ENCODE peak calls at places on chromosomes 16 and 17, in six cellular contexts. N is progenitor cell of endocrine pancreas, O is AG09319, V is fibroblast of pulmonary artery, A is tibial artery, S is GM12864. H is an unnamed sample.

GRCh38 chr16:56985288-56985961 is 3.9 kb upstream of the NLRC5 start:
- DNase-seq in N (no peak), O (peak; percentile 58), V (peak; percentile 85), A (peak; percentile 91), S (no peak), H (no peak)

GRCh38 chr16:68992521-68992920 is 112.9 kb upstream of the HAS3 start:
- DNase-seq in N (no peak), O (no peak), V (peak; percentile 86), A (no peak), S (no peak), H (no peak)

GRCh38 chr16:55503726-55504553 is 4.9 kb upstream of the LPCAT2 start:
- DNase-seq in N (no peak), O (no peak), V (no peak), A (no peak), S (no peak), H (no peak)

GRCh38 chr16:48158296-48158695 is 2.5 kb upstream of the ABCC12 start:
- DNase-seq in N (no peak), O (no peak), V (peak; percentile 49), A (no peak), S (peak; percentile 37), H (peak; percentile 64)

GRCh38 chr16:65069090-65069489 is 52.8 kb downstream of the CDH11 start:
- DNase-seq in N (no peak), O (peak; percentile 51), V (peak; percentile 88), A (no peak), S (no peak), H (no peak)

GRCh38 chr16:3618782-3619166 is 7.4 kb upstream of the SLX4 start:
- DNase-seq in N (no peak), O (no peak), V (no peak), A (no peak), S (no peak), H (no peak)

GRCh38 chr16:66924527-66925321 is 611 bp downstream of the RRAD start:
- DNase-seq in N (peak; percentile 47), O (no peak), V (no peak), A (peak; percentile 81), S (no peak), H (peak; percentile 83)

GRCh38 chr17:3535253-3535995 is 22.2 kb downstream of the TRPV3 start:
- DNase-seq in N (peak; percentile 49), O (peak; percentile 31), V (peak; percentile 81), A (no peak), S (no peak), H (peak; percentile 89)

GRCh38 chr17:6381526-6382135 is 53.3 kb downstream of the AIPL1 start:
- DNase-seq in N (no peak), O (no peak), V (no peak), A (no peak), S (no peak), H (no peak)

GRCh38 chr17:61312406-61313295 is 87.0 kb upstream of the TBX2 start:
- DNase-seq in N (no peak), O (no peak), V (no peak), A (no peak), S (no peak), H (no peak)

GRCh38 chr16:62821771-62822170 is 785.5 kb upstream of the CDH8 start:
- DNase-seq in N (no peak), O (no peak), V (no peak), A (no peak), S (no peak), H (no peak)

GRCh38 chr16:3486506-3487215 is 8.6 kb downstream of the C16orf90 start:
- DNase-seq in N (no peak), O (no peak), V (no peak), A (no peak), S (no peak), H (no peak)

GRCh38 chr17:43791589-43791988 is 11.4 kb downstream of the CFAP97D1 start:
- DNase-seq in N (no peak), O (no peak), V (peak; percentile 58), A (no peak), S (no peak), H (no peak)

GRCh38 chr16:82061861-82062525 is 26.9 kb downstream of the HSD17B2 start:
- DNase-seq in N (no peak), O (no peak), V (peak; percentile 37), A (no peak), S (no peak), H (peak; percentile 36)

GRCh38 chr17:8447816-8448215 is 12.1 kb downstream of the NDEL1 start:
- DNase-seq in N (no peak), O (no peak), V (no peak), A (no peak), S (no peak), H (no peak)

GRCh38 chr16:86353185-86353584 is 157.1 kb upstream of the FOXF1 start:
- DNase-seq in N (no peak), O (no peak), V (no peak), A (no peak), S (no peak), H (no peak)

GRCh38 chr16:56616608-56617211 is 8.3 kb downstream of the MT2A start:
- DNase-seq in N (no peak), O (no peak), V (no peak), A (no peak), S (no peak), H (no peak)

GRCh38 chr16:533391-534088 is 6.0 kb downstream of the CAPN15 start:
- DNase-seq in N (peak; percentile 51), O (no peak), V (no peak), A (no peak), S (no peak), H (no peak)

GRCh38 chr16:75000481-75001081 is 1.8 kb downstream of the ZNRF1 start:
- DNase-seq in N (no peak), O (no peak), V (peak; percentile 24), A (no peak), S (no peak), H (no peak)

GRCh38 chr17:5773942-5774341 is 189.6 kb upstream of the NLRP1 start:
- DNase-seq in N (no peak), O (no peak), V (no peak), A (no peak), S (no peak), H (no peak)

GRCh38 chr17:34581446-34582184 is 2.2 kb downstream of the TMEM132E start:
- DNase-seq in N (no peak), O (no peak), V (no peak), A (no peak), S (no peak), H (no peak)

GRCh38 chr16:29963021-29963743 is 1.3 kb downstream of the TMEM219 start:
- DNase-seq in N (no peak), O (no peak), V (no peak), A (peak; percentile 65), S (no peak), H (no peak)

GRCh38 chr17:17536702-17537101 is 40.5 kb upstream of the RASD1 start:
- DNase-seq in N (no peak), O (no peak), V (no peak), A (no peak), S (no peak), H (no peak)

GRCh38 chr17:60392845-60393702 is 1.1 kb upstream of the USP32 start:
- DNase-seq in N (no peak), O (no peak), V (peak; percentile 79), A (no peak), S (no peak), H (peak; percentile 33)

GRCh38 chr17:1379930-1380313 is 20.1 kb downstream of the YWHAE start:
- DNase-seq in N (no peak), O (no peak), V (no peak), A (no peak), S (peak; percentile 68), H (peak; percentile 52)

GRCh38 chr17:29958947-29959657 is 17.7 kb downstream of the EFCAB5 start:
- DNase-seq in N (no peak), O (no peak), V (no peak), A (no peak), S (no peak), H (no peak)

GRCh38 chr17:29949708-29950107 is 8.3 kb downstream of the EFCAB5 start:
- DNase-seq in N (no peak), O (no peak), V (no peak), A (no peak), S (no peak), H (no peak)

GRCh38 chr17:29959658-29960337 is 18.4 kb downstream of the EFCAB5 start:
- DNase-seq in N (no peak), O (no peak), V (no peak), A (no peak), S (no peak), H (no peak)

GRCh38 chr17:29956225-29956624 is 14.8 kb downstream of the EFCAB5 start:
- DNase-seq in N (no peak), O (no peak), V (no peak), A (no peak), S (no peak), H (no peak)

GRCh38 chr17:29954405-29954804 is 13.0 kb downstream of the EFCAB5 start:
- DNase-seq in N (no peak), O (no peak), V (no peak), A (no peak), S (no peak), H (no peak)
- TF ChIP-seq CTCF in N (no peak), O (peak; percentile 8), V (peak; percentile 7), A (no peak), S (peak; percentile 20), H (no peak)

GRCh38 chr17:37417852-37418251 is 11.2 kb downstream of the TADA2A start:
- DNase-seq in N (no peak), O (no peak), V (no peak), A (no peak), S (no peak), H (no peak)

GRCh38 chr17:37410357-37410756 is 3.7 kb downstream of the TADA2A start:
- DNase-seq in N (no peak), O (no peak), V (no peak), A (no peak), S (no peak), H (no peak)

GRCh38 chr17:37413875-37414519 is 7.3 kb downstream of the TADA2A start:
- DNase-seq in N (no peak), O (no peak), V (no peak), A (no peak), S (no peak), H (no peak)
- TF ChIP-seq CTCF in N (peak; percentile 39), O (peak; percentile 13), V (peak; percentile 40), A (no peak), S (peak; percentile 27), H (no peak)

DNA sequence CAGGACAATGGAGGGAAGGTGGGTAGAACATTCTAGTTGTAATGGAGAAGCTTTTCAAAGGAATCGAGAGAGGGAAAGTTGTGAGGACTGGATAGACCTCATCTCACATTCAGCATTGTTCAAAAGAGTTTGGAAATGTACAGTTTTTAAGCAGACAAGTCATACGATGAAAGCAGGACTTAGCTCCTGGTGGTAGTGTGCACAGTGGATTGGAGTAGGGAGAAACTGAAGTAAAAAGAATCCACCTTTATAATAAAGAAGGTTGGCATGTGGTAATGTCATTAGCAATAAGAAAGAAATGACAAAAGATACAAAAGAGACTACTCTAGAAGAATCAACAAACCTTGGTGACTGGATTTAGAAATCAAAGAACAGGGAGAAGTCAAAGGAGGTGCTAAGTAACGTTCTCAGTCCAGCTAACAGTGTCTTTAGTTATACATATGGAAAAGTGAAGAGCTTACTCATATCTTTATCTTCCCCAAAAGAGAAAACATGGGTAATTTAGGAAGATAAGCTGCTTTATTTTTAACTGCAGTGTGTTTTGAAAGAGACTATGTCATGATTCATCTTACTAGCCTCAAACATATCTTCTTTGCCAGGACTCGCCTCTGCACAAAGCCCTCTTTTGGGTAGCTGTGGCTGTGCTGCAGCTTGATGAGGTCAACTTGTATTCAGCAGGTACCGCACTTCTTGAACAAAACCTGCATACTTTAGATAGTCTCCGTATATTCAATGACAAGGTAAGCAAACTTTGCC is 18.7 kb upstream of the EVI2A start:
- DNase-seq in N (no peak), O (no peak), V (peak; percentile 77), A (no peak), S (no peak), H (no peak)
- TF ChIP-seq CTCF in N (no peak), O (no peak), V (peak; percentile 6), A (no peak), S (no peak), H (no peak)

GRCh38 chr17:41583137-41584127 is 3.3 kb downstream of the KRT14 start:
- DNase-seq in N (no peak), O (no peak), V (no peak), A (no peak), S (no peak), H (no peak)
- TF ChIP-seq CTCF in N (no peak), O (no peak), V (peak; percentile 0), A (no peak), S (no peak), H (no peak)

H was measured in GM10248.